ENCODE peak calls at places on chromosome 1, in six cellular contexts. E, B, A, Q, Z and V are unnamed samples.
A peak's percentile ranks its signal among the peaks of the same experiment; 100 is the strongest.

GRCh38 chr1:8409666-8410065 is 91.8 kb downstream of the SLC45A1 start:
- DNase-seq in E (no peak), B (no peak), A (no peak), Q (no peak), Z (no peak), V (no peak)

GRCh38 chr1:22925111-22925510 is 47.6 kb downstream of the LACTBL1 start:
- DNase-seq in E (no peak), B (peak; percentile 37), A (no peak), Q (no peak), Z (no peak), V (no peak)

GRCh38 chr1:76827066-76827465 is 40.2 kb upstream of the ST6GALNAC5 start:
- DNase-seq in E (no peak), B (no peak), A (no peak), Q (no peak), Z (no peak), V (no peak)

GRCh38 chr1:199243423-199244061 is 604.7 kb downstream of the PTPRC start:
- DNase-seq in E (peak; percentile 87), B (no peak), A (peak; percentile 53), Q (no peak), Z (peak; percentile 52), V (peak; percentile 51)

GRCh38 chr1:29201595-29202051 is 19.9 kb upstream of the SRSF4 start:
- DNase-seq in E (no peak), B (no peak), A (no peak), Q (no peak), Z (no peak), V (no peak)

GRCh38 chr1:230631477-230631876 is 10.8 kb upstream of the COG2 start:
- DNase-seq in E (no peak), B (no peak), A (no peak), Q (no peak), Z (no peak), V (no peak)

GRCh38 chr1:27416387-27417111 is 24.1 kb downstream of the GPR3 start:
- DNase-seq in E (peak; percentile 71), B (no peak), A (no peak), Q (no peak), Z (peak; percentile 65), V (no peak)

GRCh38 chr1:60904079-60904852 is 178.1 kb upstream of the NFIA start:
- DNase-seq in E (no peak), B (peak; percentile 66), A (no peak), Q (no peak), Z (no peak), V (peak; percentile 41)

GRCh38 chr1:116172666-116173065 is 61.5 kb downstream of the MAB21L3 start:
- DNase-seq in E (no peak), B (no peak), A (no peak), Q (no peak), Z (no peak), V (no peak)

GRCh38 chr1:225816643-225817538 is 7.0 kb downstream of the EPHX1 start:
- DNase-seq in E (no peak), B (no peak), A (no peak), Q (no peak), Z (no peak), V (no peak)

GRCh38 chr1:2415801-2416208 is 3.4 kb upstream of the PEX10 start:
- DNase-seq in E (no peak), B (no peak), A (no peak), Q (no peak), Z (peak; percentile 61), V (no peak)

GRCh38 chr1:237084399-237085077 is 42.6 kb downstream of the RYR2 start:
- DNase-seq in E (no peak), B (no peak), A (no peak), Q (no peak), Z (no peak), V (no peak)

GRCh38 chr1:157154940-157155514 is 16.8 kb upstream of the ETV3 start:
- DNase-seq in E (no peak), B (no peak), A (no peak), Q (no peak), Z (no peak), V (no peak)

GRCh38 chr1:151867785-151868403 is 14.4 kb upstream of the THEM5 start:
- DNase-seq in E (no peak), B (no peak), A (no peak), Q (no peak), Z (no peak), V (no peak)

GRCh38 chr1:163771637-163772036 is 449.9 kb downstream of the NUF2 start:
- DNase-seq in E (no peak), B (no peak), A (no peak), Q (no peak), Z (no peak), V (no peak)

GRCh38 chr1:234546890-234547788 is 62.8 kb downstream of the IRF2BP2 start:
- DNase-seq in E (peak; percentile 4), B (no peak), A (no peak), Q (no peak), Z (no peak), V (no peak)

GRCh38 chr1:231178970-231179369 is 17.1 kb downstream of the TRIM67 start:
- DNase-seq in E (no peak), B (no peak), A (no peak), Q (no peak), Z (no peak), V (no peak)

GRCh38 chr1:35838693-35839245 is 31.0 kb downstream of the AGO4 start:
- DNase-seq in E (no peak), B (no peak), A (no peak), Q (no peak), Z (no peak), V (no peak)

GRCh38 chr1:152855661-152856060 is 4.1 kb upstream of the LCE7A start:
- DNase-seq in E (no peak), B (no peak), A (no peak), Q (no peak), Z (no peak), V (no peak)

GRCh38 chr1:98468111-98468717 is 193.3 kb upstream of the SNX7 start:
- DNase-seq in E (no peak), B (no peak), A (no peak), Q (no peak), Z (peak; percentile 3), V (no peak)

GRCh38 chr1:9278585-9279153 is 14.0 kb upstream of the SPSB1 start:
- DNase-seq in E (no peak), B (peak; percentile 55), A (no peak), Q (no peak), Z (no peak), V (no peak)

GRCh38 chr1:9909222-9910046 is 635 bp downstream of the CTNNBIP1 start:
- DNase-seq in E (no peak), B (peak; percentile 80), A (no peak), Q (peak; percentile 29), Z (peak; percentile 13), V (peak; percentile 23)

GRCh38 chr1:234598974-234599616 is 10.9 kb downstream of the IRF2BP2 start:
- DNase-seq in E (no peak), B (peak; percentile 73), A (no peak), Q (no peak), Z (no peak), V (no peak)

GRCh38 chr1:195908121-195908520 is 700.1 kb downstream of the KCNT2 start:
- DNase-seq in E (no peak), B (no peak), A (no peak), Q (no peak), Z (no peak), V (no peak)

GRCh38 chr1:58032621-58033073 is 513.9 kb downstream of the OMA1 start:
- DNase-seq in E (no peak), B (no peak), A (no peak), Q (no peak), Z (no peak), V (no peak)

GRCh38 chr1:207740224-207740623 is 11.6 kb upstream of the CD46 start:
- DNase-seq in E (no peak), B (no peak), A (no peak), Q (no peak), Z (no peak), V (no peak)

GRCh38 chr1:10866314-10867091 is 70.1 kb upstream of the CASZ1 start:
- DNase-seq in E (peak; percentile 68), B (no peak), A (peak; percentile 26), Q (no peak), Z (peak; percentile 58), V (no peak)

GRCh38 chr1:42927920-42928505 is 30.7 kb downstream of the SLC2A1 start:
- DNase-seq in E (no peak), B (peak; percentile 40), A (no peak), Q (no peak), Z (no peak), V (no peak)

GRCh38 chr1:177701654-177702353 is 268.1 kb downstream of the SEC16B start:
- DNase-seq in E (no peak), B (no peak), A (no peak), Q (no peak), Z (no peak), V (no peak)

GRCh38 chr1:65393345-65393744 is 27.1 kb upstream of the LEPR start:
- DNase-seq in E (no peak), B (no peak), A (no peak), Q (no peak), Z (no peak), V (no peak)

GRCh38 chr1:211928993-211929637 is 98.6 kb upstream of the LPGAT1 start:
- DNase-seq in E (no peak), B (no peak), A (no peak), Q (no peak), Z (peak; percentile 87), V (no peak)

GRCh38 chr1:22262583-22262982 is 119.7 kb upstream of the WNT4 start:
- DNase-seq in E (peak; percentile 90), B (no peak), A (no peak), Q (peak; percentile 23), Z (peak; percentile 90), V (no peak)

GRCh38 chr1:238242156-238242555 is 351.4 kb upstream of the ZP4 start:
- DNase-seq in E (no peak), B (no peak), A (no peak), Q (no peak), Z (no peak), V (no peak)

GRCh38 chr1:160704250-160704649 is 7.4 kb downstream of the CD48 start:
- DNase-seq in E (no peak), B (no peak), A (no peak), Q (no peak), Z (no peak), V (peak; percentile 13)

GRCh38 chr1:41609166-41609883 is 124.8 kb upstream of the EDN2 start:
- DNase-seq in E (no peak), B (no peak), A (no peak), Q (no peak), Z (no peak), V (no peak)

GRCh38 chr1:193060938-193061337 is 1.5 kb downstream of the RO60 start:
- DNase-seq in E (no peak), B (no peak), A (no peak), Q (no peak), Z (peak; percentile 27), V (no peak)